ENCODE peak calls at places on chromosomes 5 and 9, in ten cellular contexts. A, O, J, N, R, W, D, X, U and G are unnamed samples.

GRCh38 chr9:110027624-110028023 is 180.3 kb downstream of the C9orf152 start:
- DNase-seq in O (no peak), W (no peak), R (no peak), X (no peak), A (no peak), N (no peak), D (no peak), U (no peak), J (no peak), G (no peak)

GRCh38 chr5:7763621-7764072 is 87.3 kb downstream of the CFAP90 start:
- DNase-seq in U (no peak), N (no peak), D (peak; percentile 91), O (no peak), R (no peak), W (no peak), A (no peak), X (no peak), J (no peak), G (no peak)

GRCh38 chr5:13591621-13592020 is 352.9 kb downstream of the DNAH5 start:
- DNase-seq in N (no peak), X (no peak), D (no peak), O (no peak), R (peak; percentile 91), A (no peak), W (peak; percentile 39), J (peak; percentile 6), U (no peak), G (peak; percentile 14)

GRCh38 chr5:67493676-67494075 is 297.1 kb upstream of the CD180 start:
- DNase-seq in D (peak; percentile 65), U (peak; percentile 61), O (peak; percentile 62), W (no peak), R (peak; percentile 31), N (peak; percentile 6), X (peak; percentile 57), J (no peak), A (no peak), G (peak; percentile 55)

GRCh38 chr9:127388856-127389238 is 8.1 kb upstream of the SLC2A8 start:
- DNase-seq in X (no peak), W (no peak), U (no peak), A (no peak), R (no peak), J (no peak), O (peak; percentile 56), N (no peak), D (no peak), G (no peak)

GRCh38 chr5:160071521-160072299 is 47.5 kb downstream of the PWWP2A start:
- DNase-seq in W (no peak), N (no peak), D (no peak), J (no peak), U (peak; percentile 50), R (no peak), O (no peak), X (no peak), A (no peak), G (no peak)

GRCh38 chr9:93640027-93640426 is 63.6 kb downstream of the PHF2 start:
- DNase-seq in X (no peak), U (no peak), D (no peak), O (no peak), N (no peak), J (no peak), A (no peak), W (no peak), R (no peak), G (no peak)

GRCh38 chr5:120779674-120780073 is 315.6 kb downstream of the PRR16 start:
- DNase-seq in R (no peak), U (no peak), O (no peak), A (no peak), J (no peak), D (no peak), N (no peak), X (no peak), W (no peak), G (no peak)

GRCh38 chr9:106886111-106887046 is 23.4 kb downstream of the ZNF462 start:
- DNase-seq in D (no peak), X (no peak), J (no peak), R (peak; percentile 89), O (no peak), A (no peak), W (no peak), N (no peak), U (no peak), G (no peak)

GRCh38 chr5:77642915-77643653 is 4.6 kb upstream of the OTP start:
- DNase-seq in W (no peak), A (no peak), D (no peak), U (no peak), N (no peak), X (no peak), J (no peak), O (no peak), R (no peak), G (no peak)

GRCh38 chr9:108389056-108389455 is 466.7 kb downstream of the ACTL7B start:
- DNase-seq in N (no peak), D (no peak), R (no peak), U (no peak), O (no peak), J (no peak), W (no peak), A (no peak), X (no peak), G (no peak)

GRCh38 chr9:78879324-78880100 is 582.6 kb downstream of the PSAT1 start:
- DNase-seq in N (no peak), O (no peak), R (no peak), W (no peak), J (no peak), X (no peak), D (no peak), A (no peak), U (no peak), G (no peak)

GRCh38 chr5:40428129-40428528 is 251.6 kb upstream of the PTGER4 start:
- DNase-seq in X (no peak), J (no peak), U (peak; percentile 12), O (no peak), R (peak; percentile 70), W (no peak), N (no peak), D (peak; percentile 77), A (no peak), G (no peak)

GRCh38 chr9:2469681-2470141 is 151.9 kb upstream of the VLDLR start:
- DNase-seq in W (no peak), U (peak; percentile 32), X (no peak), A (no peak), O (peak; percentile 57), D (no peak), N (no peak), R (peak; percentile 40), J (no peak), G (peak; percentile 35)

GRCh38 chr5:102622244-102622643 is 123.4 kb upstream of the SLCO6A1 start:
- DNase-seq in N (no peak), R (no peak), D (no peak), U (peak; percentile 64), O (no peak), J (no peak), A (no peak), W (no peak), X (no peak), G (no peak)

GRCh38 chr5:34957299-34957698 is 27.9 kb downstream of the DNAJC21 start:
- DNase-seq in D (no peak), J (no peak), N (no peak), U (no peak), A (no peak), R (no peak), X (no peak), W (no peak), O (no peak), G (no peak)

GRCh38 chr9:116409124-116409523 is 255.5 kb downstream of the PAPPA start:
- DNase-seq in J (no peak), U (no peak), W (no peak), A (no peak), D (no peak), R (no peak), N (no peak), O (no peak), X (no peak), G (no peak)

GRCh38 chr9:98104445-98104881 is 14.6 kb downstream of the TRIM14 start:
- DNase-seq in N (no peak), D (no peak), J (no peak), W (no peak), A (no peak), O (no peak), X (peak; percentile 63), R (no peak), U (no peak), G (no peak)

GRCh38 chr5:6551287-6551954 is 81.4 kb downstream of the NSUN2 start:
- DNase-seq in U (no peak), R (no peak), N (no peak), D (peak; percentile 95), O (no peak), W (no peak), A (no peak), J (no peak), X (no peak), G (no peak)

GRCh38 chr5:120454094-120454798 is 9.9 kb upstream of the PRR16 start:
- DNase-seq in R (peak; percentile 59), A (no peak), N (no peak), J (no peak), W (peak; percentile 23), O (no peak), D (no peak), X (no peak), U (no peak), G (no peak)

GRCh38 chr9:69785757-69786156 is 25.9 kb upstream of the PTAR1 start:
- DNase-seq in J (no peak), A (no peak), X (no peak), W (peak; percentile 52), N (no peak), O (peak; percentile 0), D (no peak), U (no peak), R (peak; percentile 16), G (no peak)

GRCh38 chr9:76459691-76460635 is 981 bp downstream of the GCNT1 start:
- DNase-seq in U (peak; percentile 34), D (no peak), J (peak; percentile 33), W (no peak), N (peak; percentile 46), A (no peak), R (peak; percentile 55), O (peak; percentile 20), X (peak; percentile 65), G (peak; percentile 45)
- TF ChIP-seq CTCF in U (peak; percentile 54), D (no peak), J (no peak), W (peak; percentile 55), N (peak; percentile 27), A (no peak), R (peak; percentile 44), O (no peak), X (no peak), G (no peak)

GRCh38 chr5:98769006-98769255 is 4.5 kb upstream of the RGMB start:
- DNase-seq in N (peak; percentile 62), A (no peak), X (no peak), D (peak; percentile 64), U (no peak), O (peak; percentile 52), R (no peak), J (no peak), W (no peak), G (peak; percentile 73)
- TF ChIP-seq CTCF in N (peak; percentile 78), A (no peak), X (peak; percentile 65), D (peak; percentile 60), U (peak; percentile 74), O (peak; percentile 42), R (peak; percentile 24), J (peak; percentile 77), W (peak; percentile 68), G (peak; percentile 79)

GRCh38 chr5:173163219-173163618 is 18.9 kb downstream of the BNIP1 start:
- DNase-seq in J (no peak), U (no peak), W (no peak), A (no peak), N (no peak), R (no peak), D (no peak), O (no peak), X (no peak), G (no peak)
- TF ChIP-seq CTCF in J (no peak), U (no peak), W (no peak), A (no peak), N (no peak), R (no peak), D (no peak), O (no peak), X (no peak), G (no peak)

GRCh38 chr5:180332051-180332517 is 21.1 kb downstream of the GFPT2 start:
- DNase-seq in R (no peak), D (no peak), N (no peak), A (no peak), O (no peak), X (no peak), J (peak; percentile 76), U (no peak), W (no peak), G (no peak)
- TF ChIP-seq CTCF in R (no peak), D (no peak), N (no peak), A (no peak), O (peak; percentile 29), X (no peak), J (peak; percentile 23), U (peak; percentile 28), W (peak; percentile 40), G (no peak)